ENCODE peak calls at places on chromosomes 4 and X, in five cellular contexts. U is GM23248, T is astrocyte, C is trophoblast cell, E is IMR-90. I is an unnamed sample.

GRCh38 chr4:163395055-163395454 is 51.4 kb downstream of the NPY5R start:
- DNase-seq in E (peak), C (peak), T (peak), U (peak), I (no peak)

GRCh38 chr4:140078366-140078765 is 75.6 kb downstream of the MAML3 start:
- DNase-seq in T (peak), C (no peak), E (peak), U (peak), I (no peak)

GRCh38 chr4:181566490-181566889 is 676.7 kb upstream of the TENM3 start:
- DNase-seq in C (no peak), U (no peak), T (peak), E (peak), I (no peak)

GRCh38 chrX:11787564-11787963 is 29.5 kb downstream of the MSL3 start:
- DNase-seq in C (peak), E (peak), T (peak), U (peak), I (peak)

GRCh38 chr4:118774989-118775388 is 60.9 kb downstream of the SEC24D start:
- DNase-seq in T (peak), U (peak), E (peak), C (no peak), I (no peak)

GRCh38 chr4:136863756-136864155 is 668.5 kb downstream of the PCDH18 start:
- DNase-seq in C (no peak), E (peak), U (peak), T (peak), I (peak)

GRCh38 chr4:170420255-170420693 is 330.5 kb upstream of the AADAT start:
- DNase-seq in C (no peak), U (peak), E (peak), T (peak), I (no peak)

GRCh38 chrX:136586386-136586785 is 54.4 kb downstream of the VGLL1 start:
- DNase-seq in C (no peak), T (peak), U (peak), E (no peak), I (peak)

GRCh38 chr4:185941476-185941875 is 127.5 kb upstream of the TLR3 start:
- DNase-seq in U (no peak), C (peak), T (no peak), E (no peak), I (no peak)

GRCh38 chrX:11143931-11144678 is 33.0 kb downstream of the HCCS start:
- DNase-seq in E (peak), T (peak), C (peak), U (peak), I (peak)

GRCh38 chrX:66676990-66677389 is 38.1 kb upstream of the EDA2R start:
- DNase-seq in T (peak), U (peak), C (no peak), E (peak), I (no peak)

GRCh38 chr4:182144621-182145359 is 98.4 kb upstream of the TENM3 start:
- DNase-seq in U (peak), C (peak), T (no peak), E (peak), I (no peak)

GRCh38 chrX:6226646-6227444 is 1.8 kb downstream of the NLGN4X start:
- DNase-seq in E (no peak), T (no peak), C (no peak), U (no peak), I (peak)

GRCh38 chr4:111323496-111323895 is 700.6 kb upstream of the PITX2 start:
- DNase-seq in U (peak), C (no peak), E (peak), T (peak), I (no peak)

GRCh38 chr4:78569291-78569821 is 17.8 kb downstream of the ANXA3 start:
- DNase-seq in U (peak), C (peak), E (peak), T (peak), I (no peak)

GRCh38 chr4:183318656-183319055 is 1.4 kb downstream of the CLDN22 start:
- DNase-seq in C (no peak), E (no peak), U (no peak), T (no peak), I (no peak)

GRCh38 chr4:155608231-155608885 is 58.3 kb upstream of the GUCY1A1 start:
- DNase-seq in U (peak), E (peak), C (no peak), T (no peak), I (no peak)

GRCh38 chr4:144374065-144374464 is 233.5 kb upstream of the GYPA start:
- DNase-seq in C (peak), E (no peak), T (no peak), U (no peak), I (no peak)

GRCh38 chr4:89889289-89889688 is 5.4 kb upstream of the MMRN1 start:
- DNase-seq in E (no peak), T (no peak), U (no peak), C (no peak), I (no peak)

GRCh38 chr4:156830356-156830755 is 141.2 kb downstream of the PDGFC start:
- DNase-seq in E (peak), U (peak), C (no peak), T (peak), I (no peak)

GRCh38 chr4:127103723-127104122 is 529.0 kb upstream of the INTU start:
- DNase-seq in T (peak), C (no peak), U (no peak), E (no peak), I (no peak)

GRCh38 chrX:8783100-8784098 is 17.8 kb downstream of the FAM9A start:
- DNase-seq in E (peak), C (no peak), T (no peak), U (peak), I (peak)

GRCh38 chr4:161252520-161253141 is 911.2 kb downstream of the FSTL5 start:
- DNase-seq in E (peak), C (peak), U (peak), T (no peak), I (no peak)

GRCh38 chr4:120919358-120919757 is 3.2 kb downstream of the PRDM5 start:
- DNase-seq in T (no peak), C (no peak), E (no peak), U (peak), I (no peak)

GRCh38 chr4:120922390-120923200 is at the start of gene PRDM5:
- DNase-seq in T (peak), U (peak), C (peak), E (peak), I (no peak)

GRCh38 chr4:120920666-120921065 is 1.9 kb downstream of the PRDM5 start:
- DNase-seq in E (no peak), U (no peak), T (no peak), C (no peak), I (no peak)

GRCh38 chr4:120923201-120923522 is 636 bp upstream of the PRDM5 start:
- DNase-seq in C (no peak), E (no peak), T (no peak), U (no peak), I (no peak)

DNA sequence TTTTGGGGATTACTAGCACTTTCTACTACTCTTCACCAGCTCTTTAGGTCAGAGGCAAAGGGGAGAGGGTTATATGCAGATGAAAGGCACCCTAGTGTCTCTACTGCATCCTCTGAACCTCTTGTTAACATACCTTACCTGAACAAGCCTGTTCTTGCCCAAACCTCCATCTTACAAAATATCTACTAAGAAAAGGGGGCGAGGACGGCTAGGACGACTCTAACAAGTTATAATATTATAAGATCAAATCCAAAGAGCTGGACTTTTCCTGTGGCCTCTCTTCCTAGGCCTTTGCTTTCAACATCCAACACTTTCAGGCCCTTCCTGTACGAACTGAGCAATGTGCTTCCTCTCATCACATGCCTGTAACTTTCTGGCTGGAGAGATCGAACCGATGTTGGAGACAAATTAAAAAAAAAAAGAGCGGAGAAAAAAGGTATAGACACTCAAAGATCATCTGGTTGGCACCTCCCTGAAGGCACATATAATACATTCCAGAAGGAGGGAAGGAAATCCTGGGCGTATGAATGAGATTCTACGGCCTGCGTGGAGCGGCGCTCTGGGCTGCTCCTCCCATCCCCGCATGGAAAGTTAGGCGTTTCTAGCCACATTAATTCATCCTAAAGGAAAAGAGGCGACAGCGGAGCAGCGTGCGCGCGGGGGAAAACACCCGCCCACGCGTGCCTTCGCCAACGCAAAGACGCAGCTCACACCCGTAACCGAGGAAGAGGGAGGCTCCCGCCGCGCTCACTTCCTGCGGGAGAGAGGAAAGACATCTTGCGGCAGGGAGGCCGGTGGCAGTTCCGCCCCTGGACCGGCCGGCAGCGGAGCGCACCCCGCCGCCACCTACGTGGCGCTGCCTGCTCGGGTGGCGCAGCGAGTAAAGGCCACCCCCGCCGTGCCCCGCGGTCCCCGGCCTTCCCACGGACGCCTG is 803 bp downstream of the PRDM5 start:
- DNase-seq in T (peak), E (peak), C (peak), U (peak), I (no peak)
- H3K4me2 ChIP-seq in T (peak), E (peak), C (peak), U (peak), I (no peak)

DNA sequence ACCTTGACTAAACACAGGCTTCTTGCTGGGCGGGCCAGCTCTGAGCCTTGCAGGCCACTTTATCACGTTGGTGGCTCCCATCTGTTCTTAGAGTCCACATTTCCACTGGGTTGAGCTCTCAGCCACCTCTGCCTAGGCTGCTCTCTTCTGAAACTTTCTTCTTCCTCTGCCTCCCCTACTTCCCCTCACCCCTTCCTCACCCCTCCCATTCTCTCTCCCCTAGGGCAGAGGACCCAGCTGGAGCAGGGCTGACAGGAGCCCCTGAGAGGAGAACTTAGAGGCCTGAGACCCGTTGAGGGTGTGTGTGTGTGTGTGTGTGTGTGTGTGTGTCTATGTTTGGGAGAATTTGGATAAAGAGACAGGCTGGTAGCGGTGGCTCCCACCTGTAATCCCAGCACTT is 19.9 kb upstream of the TMSB4X start:
- DNase-seq in C (no peak), T (no peak), U (no peak), E (no peak), I (peak)
- H3K4me2 ChIP-seq in C (no peak), T (no peak), U (no peak), E (no peak), I (peak)

DNA sequence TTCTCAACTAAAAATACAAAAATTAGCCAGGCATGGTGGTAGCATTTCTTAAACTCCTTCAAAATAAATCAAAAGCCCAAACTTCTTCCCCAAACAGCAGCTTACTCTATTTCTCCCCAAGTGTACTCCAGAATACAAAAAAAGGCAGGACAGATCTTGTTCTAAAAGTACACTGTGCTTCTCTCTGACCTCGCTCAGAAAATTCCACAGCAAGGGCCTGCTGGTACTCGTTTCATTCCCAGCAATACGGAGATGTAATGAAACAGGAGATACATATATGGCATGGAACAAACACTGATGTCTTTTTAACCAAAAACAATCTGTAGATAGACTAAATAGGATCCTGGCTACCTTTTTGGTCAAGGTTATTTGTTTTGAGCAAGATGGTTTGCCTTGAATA is 25.2 kb downstream of the MAP7D2 start:
- DNase-seq in U (no peak), T (no peak), C (no peak), E (no peak), I (no peak)
- H3K4me2 ChIP-seq in U (no peak), T (no peak), C (no peak), E (no peak), I (no peak)

DNA sequence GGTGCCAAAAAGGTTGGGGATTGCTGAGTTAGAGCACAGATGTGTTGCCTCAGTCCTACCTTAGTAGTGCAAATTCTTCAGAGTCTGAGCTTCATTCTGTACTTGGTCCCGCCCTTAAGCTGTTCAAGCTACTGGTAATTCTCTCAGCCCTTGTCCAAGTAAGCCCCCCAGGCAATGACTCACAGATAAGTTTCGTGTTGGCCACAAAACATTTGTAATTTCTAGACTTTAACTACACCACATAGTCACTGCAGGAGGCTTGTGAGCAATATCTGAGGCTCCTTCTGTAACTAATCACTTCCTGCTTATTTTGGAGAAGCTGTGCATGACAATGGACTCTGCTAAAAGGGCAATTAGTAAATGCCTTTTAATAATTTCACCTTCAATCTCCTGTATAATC is 1420.5 kb downstream of the PCDH7 start:
- DNase-seq in T (peak), E (peak), U (no peak), C (peak), I (no peak)
- H3K4me2 ChIP-seq in T (peak), E (peak), U (no peak), C (no peak), I (no peak)

GRCh38 chr4:5893013-5893580 is at the start of gene CRMP1:
- DNase-seq in U (peak), C (no peak), T (no peak), E (no peak), I (no peak)
- H3K4me2 ChIP-seq in U (no peak), C (peak), T (peak), E (peak), I (no peak)

GRCh38 chrX:69031971-69032391 is 133.3 kb downstream of the PJA1 start:
- DNase-seq in E (peak), C (peak), T (no peak), U (peak), I (no peak)

GRCh38 chrX:69029696-69030245 is 135.5 kb downstream of the PJA1 start:
- DNase-seq in E (no peak), T (no peak), C (no peak), U (no peak), I (no peak)

GRCh38 chrX:69032601-69033000 is 132.7 kb downstream of the PJA1 start:
- DNase-seq in C (peak), E (peak), T (no peak), U (no peak), I (no peak)

GRCh38 chrX:69028761-69029120 is 136.5 kb downstream of the PJA1 start:
- DNase-seq in U (no peak), T (no peak), C (no peak), E (no peak), I (no peak)

DNA sequence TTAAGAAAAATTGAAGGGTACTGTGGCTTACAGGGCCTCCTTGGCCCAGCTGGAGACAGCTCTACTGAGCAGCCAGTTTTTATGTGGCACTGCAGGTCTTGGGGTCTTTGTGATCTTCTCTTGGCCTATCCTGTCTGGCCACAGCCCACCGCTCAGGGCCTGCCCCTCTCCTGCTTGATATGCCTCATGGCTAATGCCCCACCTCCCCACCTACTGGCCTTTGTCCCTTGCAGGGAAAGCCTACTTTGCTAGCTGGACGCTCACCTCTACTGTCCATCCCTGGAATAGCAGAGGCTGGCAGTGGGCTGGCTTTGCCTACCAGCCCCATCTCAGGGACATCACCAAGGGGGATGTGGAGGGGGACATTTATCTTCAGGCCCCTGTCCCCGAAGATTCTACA is 134.1 kb downstream of the PJA1 start:
- DNase-seq in C (no peak), T (no peak), E (no peak), U (no peak), I (no peak)
- H3K4me2 ChIP-seq in C (no peak), T (no peak), E (no peak), U (no peak), I (no peak)

GRCh38 chr4:168432419-168433146 is 47.7 kb downstream of the DDX60L start:
- DNase-seq in C (no peak), T (no peak), E (peak), U (no peak), I (no peak)
- H3K4me2 ChIP-seq in C (no peak), T (no peak), E (no peak), U (no peak), I (no peak)

GRCh38 chr4:17599826-17600225 is 14.6 kb upstream of the MED28 start:
- DNase-seq in C (no peak), U (peak), E (no peak), T (no peak), I (no peak)

GRCh38 chr4:17597517-17597916 is 16.9 kb upstream of the MED28 start:
- DNase-seq in T (no peak), U (peak), E (peak), C (no peak), I (peak)

DNA sequence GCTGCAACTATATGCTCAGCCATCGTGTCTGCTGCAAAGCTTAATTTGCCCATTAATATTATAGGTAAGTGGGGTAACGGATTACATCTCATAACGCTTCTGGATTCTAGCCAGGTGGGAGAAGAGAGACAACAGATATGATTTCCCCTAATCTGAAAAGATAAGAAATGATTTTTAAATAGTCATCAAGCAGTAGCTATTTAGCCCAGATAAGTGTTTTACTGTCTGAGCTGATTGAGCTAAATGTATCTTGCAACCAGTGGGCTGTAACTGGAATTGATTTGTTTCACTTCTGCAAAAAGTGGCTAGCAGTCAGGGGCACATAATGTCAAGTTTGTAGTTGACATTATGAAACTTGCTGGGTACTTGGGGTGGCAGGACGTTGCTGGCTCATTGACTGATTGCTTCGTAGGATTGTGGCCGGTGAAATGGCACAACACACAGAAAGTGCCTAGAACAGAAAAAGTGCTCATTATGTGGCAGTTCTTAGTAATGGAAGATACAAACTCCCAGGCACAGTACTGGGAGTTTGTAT is 18.5 kb downstream of the LAP3 start:
- DNase-seq in C (no peak), T (no peak), U (no peak), E (no peak), I (no peak)
- H3K4me2 ChIP-seq in C (no peak), T (no peak), U (no peak), E (no peak), I (no peak)

I was measured in DND-41.